ENCODE peak calls at places on chromosomes 4 and X, in four cellular contexts. One of them, this sample, is unnamed.

GRCh38 chrX:119870626-119871131 is 854 bp downstream of the RNF113A start:
- DNase-seq in mucosa of descending colon: peak
- DNase-seq in HCT116: no peak
- DNase-seq in esophagus squamous epithelium: no peak
- DNase-seq in this sample: no peak

GRCh38 chr4:121338506-121338905 is 42.3 kb downstream of the QRFPR start:
- DNase-seq in mucosa of descending colon: no peak
- DNase-seq in HCT116: no peak
- DNase-seq in esophagus squamous epithelium: no peak
- DNase-seq in this sample: no peak

GRCh38 chr4:71765349-71765748 is 18.5 kb downstream of the GC start:
- DNase-seq in mucosa of descending colon: no peak
- DNase-seq in HCT116: no peak
- DNase-seq in esophagus squamous epithelium: no peak
- DNase-seq in this sample: no peak

GRCh38 chrX:13699183-13699826 is 10.4 kb downstream of the RAB9A start:
- DNase-seq in mucosa of descending colon: peak
- DNase-seq in HCT116: no peak
- DNase-seq in esophagus squamous epithelium: no peak
- DNase-seq in this sample: no peak

GRCh38 chr4:125703443-125703842 is 388.7 kb downstream of the FAT4 start:
- DNase-seq in mucosa of descending colon: no peak
- DNase-seq in HCT116: no peak
- DNase-seq in esophagus squamous epithelium: no peak
- DNase-seq in this sample: no peak

GRCh38 chrX:39762266-39762841 is 335.4 kb downstream of the BCOR start:
- DNase-seq in mucosa of descending colon: no peak
- DNase-seq in HCT116: no peak
- DNase-seq in esophagus squamous epithelium: no peak
- DNase-seq in this sample: no peak

GRCh38 chrX:19990225-19990518 is 689 bp downstream of the BCLAF3 start:
- DNase-seq in mucosa of descending colon: peak
- DNase-seq in HCT116: no peak
- DNase-seq in esophagus squamous epithelium: no peak
- DNase-seq in this sample: no peak

GRCh38 chr4:4613126-4613465 is 71.2 kb upstream of the STX18 start:
- DNase-seq in mucosa of descending colon: no peak
- DNase-seq in HCT116: no peak
- DNase-seq in esophagus squamous epithelium: no peak
- DNase-seq in this sample: no peak

GRCh38 chr4:67035986-67036385 is 509.3 kb downstream of the CENPC start:
- DNase-seq in mucosa of descending colon: no peak
- DNase-seq in HCT116: no peak
- DNase-seq in esophagus squamous epithelium: no peak
- DNase-seq in this sample: no peak

GRCh38 chr4:183200453-183200852 is 101.4 kb downstream of the WWC2 start:
- DNase-seq in mucosa of descending colon: peak
- DNase-seq in HCT116: no peak
- DNase-seq in esophagus squamous epithelium: no peak
- DNase-seq in this sample: no peak

GRCh38 chr4:109554971-109555370 is 5.1 kb upstream of the MCUB start:
- DNase-seq in mucosa of descending colon: no peak
- DNase-seq in HCT116: no peak
- DNase-seq in esophagus squamous epithelium: no peak
- DNase-seq in this sample: no peak

GRCh38 chr4:20341121-20341758 is 89.5 kb downstream of the SLIT2 start:
- DNase-seq in mucosa of descending colon: no peak
- DNase-seq in HCT116: no peak
- DNase-seq in esophagus squamous epithelium: no peak
- DNase-seq in this sample: no peak

GRCh38 chr4:5463361-5463760 is 245.0 kb downstream of the EVC2 start:
- DNase-seq in mucosa of descending colon: no peak
- DNase-seq in HCT116: no peak
- DNase-seq in esophagus squamous epithelium: no peak
- DNase-seq in this sample: no peak

GRCh38 chr4:181528570-181529184 is 714.5 kb upstream of the TENM3 start:
- DNase-seq in mucosa of descending colon: peak
- DNase-seq in HCT116: peak
- DNase-seq in esophagus squamous epithelium: no peak
- DNase-seq in this sample: peak

GRCh38 chr4:74033721-74034120 is 4.8 kb downstream of the CXCL3 start:
- DNase-seq in mucosa of descending colon: no peak
- DNase-seq in HCT116: no peak
- DNase-seq in esophagus squamous epithelium: no peak
- DNase-seq in this sample: no peak

GRCh38 chr4:157818946-157819692 is 353.7 kb downstream of the GASK1B start:
- DNase-seq in mucosa of descending colon: no peak
- DNase-seq in HCT116: no peak
- DNase-seq in esophagus squamous epithelium: no peak
- DNase-seq in this sample: no peak

GRCh38 chr4:21512351-21512750 is 436.2 kb downstream of the KCNIP4 start:
- DNase-seq in mucosa of descending colon: peak
- DNase-seq in HCT116: peak
- DNase-seq in esophagus squamous epithelium: no peak
- DNase-seq in this sample: no peak

GRCh38 chr4:1191621-1192020 is 19.2 kb upstream of the SPON2 start:
- DNase-seq in mucosa of descending colon: peak
- DNase-seq in HCT116: no peak
- DNase-seq in esophagus squamous epithelium: no peak
- DNase-seq in this sample: no peak

GRCh38 chrX:24877854-24878650 is 137.7 kb downstream of the ARX start:
- DNase-seq in mucosa of descending colon: no peak
- DNase-seq in HCT116: no peak
- DNase-seq in esophagus squamous epithelium: no peak
- DNase-seq in this sample: no peak

GRCh38 chrX:129654652-129655546 is at the start of gene APLN:
- DNase-seq in mucosa of descending colon: no peak
- DNase-seq in HCT116: no peak
- DNase-seq in esophagus squamous epithelium: no peak
- DNase-seq in this sample: no peak

GRCh38 chrX:48516987-48517386 is 4.6 kb upstream of the EBP start:
- DNase-seq in mucosa of descending colon: no peak
- DNase-seq in HCT116: no peak
- DNase-seq in esophagus squamous epithelium: no peak
- DNase-seq in this sample: no peak

GRCh38 chr4:82739292-82740190 is 59.1 kb downstream of the SCD5 start:
- DNase-seq in mucosa of descending colon: peak
- DNase-seq in HCT116: peak
- DNase-seq in esophagus squamous epithelium: no peak
- DNase-seq in this sample: no peak

GRCh38 chr4:107258359-107258758 is 222.2 kb upstream of the DKK2 start:
- DNase-seq in mucosa of descending colon: no peak
- DNase-seq in HCT116: no peak
- DNase-seq in esophagus squamous epithelium: no peak
- DNase-seq in this sample: no peak

GRCh38 chr4:153205757-153206156 is 1.5 kb downstream of the TRIM2 start:
- DNase-seq in mucosa of descending colon: peak
- DNase-seq in HCT116: peak
- DNase-seq in esophagus squamous epithelium: no peak
- DNase-seq in this sample: no peak

GRCh38 chrX:133335027-133335426 is 80.3 kb downstream of the GPC4 start:
- DNase-seq in mucosa of descending colon: peak
- DNase-seq in HCT116: no peak
- DNase-seq in esophagus squamous epithelium: no peak
- DNase-seq in this sample: no peak

GRCh38 chrX:49246541-49246940 is 11.3 kb downstream of the CCDC22 start:
- DNase-seq in mucosa of descending colon: no peak
- DNase-seq in HCT116: no peak
- DNase-seq in esophagus squamous epithelium: no peak
- DNase-seq in this sample: no peak

GRCh38 chr4:105234582-105234981 is 87.9 kb downstream of the TET2 start:
- DNase-seq in mucosa of descending colon: no peak
- DNase-seq in HCT116: no peak
- DNase-seq in esophagus squamous epithelium: no peak
- DNase-seq in this sample: no peak

GRCh38 chr4:10161840-10162239 is 45.2 kb upstream of the WDR1 start:
- DNase-seq in mucosa of descending colon: no peak
- DNase-seq in HCT116: no peak
- DNase-seq in esophagus squamous epithelium: no peak
- DNase-seq in this sample: no peak

DNA sequence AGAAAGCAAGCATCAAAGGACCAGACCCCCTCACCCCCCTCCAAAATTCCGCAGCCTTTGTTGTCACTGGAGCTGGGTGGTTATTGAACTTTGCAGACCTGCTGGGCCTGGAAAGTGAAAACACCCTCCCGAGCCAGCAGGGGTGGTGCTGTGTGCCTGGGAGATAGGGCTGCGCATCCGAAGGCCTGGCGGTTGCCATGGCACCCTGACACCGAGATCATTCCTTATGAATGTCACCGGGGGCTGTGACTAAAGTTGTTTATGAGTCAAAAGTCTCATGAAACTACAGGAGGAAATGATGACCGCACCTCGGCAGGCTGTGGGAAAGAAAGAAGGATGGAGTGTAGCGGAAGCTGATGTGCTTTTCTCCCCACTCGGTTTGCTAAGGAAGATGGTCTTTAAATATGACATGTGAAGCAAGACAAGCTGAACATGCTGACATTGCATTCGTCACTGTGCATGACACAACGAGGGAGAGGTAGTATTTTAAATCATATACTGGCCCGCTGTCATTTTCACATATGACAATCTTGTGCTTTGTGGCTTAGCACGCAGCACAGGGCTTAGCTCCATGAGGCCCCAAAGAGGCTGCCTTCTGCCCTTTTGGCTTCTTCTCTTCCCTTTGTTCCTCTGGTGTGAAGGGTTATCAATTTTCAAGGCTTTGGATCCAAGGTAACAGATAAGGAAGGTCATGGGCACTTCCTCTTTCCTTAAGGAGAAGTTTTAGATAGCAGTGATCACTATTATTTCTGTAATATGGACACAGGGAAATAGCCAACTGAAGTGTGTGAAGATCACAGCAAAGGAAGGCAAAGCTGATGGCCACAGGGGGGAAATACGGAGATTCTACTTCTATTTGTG is 367.1 kb downstream of the UNC5C start:
- DNase-seq in mucosa of descending colon: no peak
- DNase-seq in HCT116: no peak
- DNase-seq in esophagus squamous epithelium: no peak
- DNase-seq in this sample: no peak
- TF ChIP-seq CTCF in mucosa of descending colon: no peak
- TF ChIP-seq CTCF in HCT116: no peak
- TF ChIP-seq CTCF in esophagus squamous epithelium: no peak
- TF ChIP-seq CTCF in this sample: no peak

GRCh38 chrX:56802921-56803848 is 74.1 kb downstream of the NBDY start:
- DNase-seq in mucosa of descending colon: peak
- DNase-seq in HCT116: no peak
- DNase-seq in esophagus squamous epithelium: no peak
- DNase-seq in this sample: no peak
- H3K4me3 ChIP-seq in mucosa of descending colon: no peak
- H3K4me3 ChIP-seq in HCT116: no peak
- H3K4me3 ChIP-seq in esophagus squamous epithelium: no peak
- H3K4me3 ChIP-seq in this sample: no peak

GRCh38 chr4:77734928-77735327 is 84.2 kb downstream of the CNOT6L start:
- DNase-seq in mucosa of descending colon: peak
- DNase-seq in HCT116: no peak
- DNase-seq in esophagus squamous epithelium: no peak
- DNase-seq in this sample: peak
- TF ChIP-seq CTCF in mucosa of descending colon: no peak
- TF ChIP-seq CTCF in HCT116: no peak
- TF ChIP-seq CTCF in esophagus squamous epithelium: no peak
- TF ChIP-seq CTCF in this sample: no peak

GRCh38 chrX:77447339-77448149 is at the start of gene FGF16:
- DNase-seq in mucosa of descending colon: no peak
- DNase-seq in HCT116: no peak
- DNase-seq in esophagus squamous epithelium: no peak
- DNase-seq in this sample: no peak
- H3K4me3 ChIP-seq in mucosa of descending colon: no peak
- H3K4me3 ChIP-seq in HCT116: no peak
- H3K4me3 ChIP-seq in esophagus squamous epithelium: peak
- H3K4me3 ChIP-seq in this sample: peak

GRCh38 chrX:71283409-71284143 is at the start of gene NONO:
- DNase-seq in mucosa of descending colon: peak
- DNase-seq in HCT116: peak
- DNase-seq in esophagus squamous epithelium: peak
- DNase-seq in this sample: peak
- TF ChIP-seq CTCF in mucosa of descending colon: no peak
- TF ChIP-seq CTCF in HCT116: no peak
- TF ChIP-seq CTCF in esophagus squamous epithelium: no peak
- TF ChIP-seq CTCF in this sample: no peak

GRCh38 chr4:15398732-15399131 is 29.1 kb upstream of the C1QTNF7 start:
- DNase-seq in mucosa of descending colon: no peak
- DNase-seq in HCT116: no peak
- DNase-seq in esophagus squamous epithelium: no peak
- DNase-seq in this sample: no peak
- H3K4me3 ChIP-seq in mucosa of descending colon: no peak
- H3K4me3 ChIP-seq in HCT116: no peak
- H3K4me3 ChIP-seq in esophagus squamous epithelium: no peak
- H3K4me3 ChIP-seq in this sample: no peak

This sample was measured in AG04449.